ENCODE peak calls at places on chromosomes 1 and 21, in eight cellular contexts. I, G, S, A, Y, B, W and K are unnamed samples.

GRCh38 chr1:173467426-173467825 is 9.7 kb upstream of the PRDX6 start:
- DNase-seq in I (no peak), G (no peak), S (no peak), A (peak; percentile 84), Y (no peak), B (no peak), W (no peak), K (no peak)

GRCh38 chr1:155052412-155053400 is 1.6 kb downstream of the ADAM15 start:
- DNase-seq in I (no peak), G (peak; percentile 31), S (peak; percentile 62), A (no peak), Y (no peak), B (peak; percentile 82), W (no peak), K (no peak)

GRCh38 chr1:30407030-30407861 is 316.1 kb downstream of the MATN1 start:
- DNase-seq in I (peak; percentile 65), G (no peak), S (peak; percentile 12), A (no peak), Y (peak; percentile 17), B (peak; percentile 4), W (peak; percentile 10), K (no peak)

GRCh38 chr1:162151900-162152829 is 82.7 kb downstream of the NOS1AP start:
- DNase-seq in I (no peak), G (peak; percentile 46), S (no peak), A (peak; percentile 64), Y (peak; percentile 62), B (no peak), W (peak; percentile 49), K (no peak)

GRCh38 chr1:112982853-112983539 is 27.0 kb upstream of the SLC16A1 start:
- DNase-seq in I (no peak), G (no peak), S (no peak), A (no peak), Y (no peak), B (peak; percentile 44), W (no peak), K (no peak)

GRCh38 chr1:41495171-41495948 is 10.9 kb upstream of the EDN2 start:
- DNase-seq in I (no peak), G (peak; percentile 61), S (peak; percentile 61), A (peak; percentile 21), Y (no peak), B (no peak), W (no peak), K (no peak)

GRCh38 chr1:39106949-39107740 is 81.0 kb downstream of the NDUFS5 start:
- DNase-seq in I (no peak), G (no peak), S (no peak), A (no peak), Y (no peak), B (no peak), W (no peak), K (no peak)

GRCh38 chr1:230114245-230114651 is 47.2 kb downstream of the GALNT2 start:
- DNase-seq in I (peak; percentile 67), G (no peak), S (no peak), A (peak; percentile 86), Y (no peak), B (no peak), W (no peak), K (no peak)

GRCh38 chr21:44011774-44012473 is at the start of gene TRAPPC10:
- DNase-seq in I (peak; percentile 95), G (peak; percentile 86), S (peak; percentile 75), A (peak; percentile 80), Y (peak; percentile 87), B (peak; percentile 90), W (peak; percentile 70), K (peak; percentile 80)

GRCh38 chr1:18540136-18540765 is 59.5 kb downstream of the KLHDC7A start:
- DNase-seq in I (peak; percentile 59), G (no peak), S (no peak), A (no peak), Y (peak; percentile 2), B (no peak), W (no peak), K (no peak)

GRCh38 chr1:14742181-14742980 is 143.9 kb downstream of the KAZN start:
- DNase-seq in I (no peak), G (no peak), S (no peak), A (peak; percentile 98), Y (no peak), B (no peak), W (no peak), K (no peak)

GRCh38 chr1:156063997-156064285 is 3.0 kb downstream of the RAB25 start:
- DNase-seq in I (no peak), G (no peak), S (no peak), A (peak; percentile 43), Y (no peak), B (no peak), W (no peak), K (no peak)

GRCh38 chr1:65420590-65421340 is at the start of the genes LEPR and LEPROT:
- DNase-seq in I (no peak), G (no peak), S (no peak), A (peak; percentile 38), Y (no peak), B (no peak), W (peak; percentile 26), K (peak; percentile 80)

GRCh38 chr1:65418522-65419185 is 1.8 kb upstream of the LEPR start:
- DNase-seq in I (no peak), G (no peak), S (no peak), A (peak; percentile 28), Y (no peak), B (no peak), W (no peak), K (no peak)

GRCh38 chr1:65417729-65418128 is 2.7 kb upstream of the LEPR start:
- DNase-seq in I (no peak), G (no peak), S (no peak), A (no peak), Y (no peak), B (no peak), W (peak; percentile 59), K (no peak)

GRCh38 chr1:65421341-65422174 is 1.1 kb downstream of the LEPR start:
- DNase-seq in I (no peak), G (no peak), S (no peak), A (peak; percentile 23), Y (no peak), B (no peak), W (no peak), K (no peak)

GRCh38 chr1:65419681-65420589 is 533 bp upstream of the LEPR start:
- DNase-seq in I (peak; percentile 100), G (peak; percentile 99), S (peak; percentile 99), A (peak; percentile 97), Y (peak; percentile 99), B (peak; percentile 99), W (peak; percentile 97), K (peak; percentile 84)
- TF ChIP-seq POLR2A in I (no peak), G (peak; percentile 48), S (peak; percentile 41), A (no peak), Y (no peak), B (peak; percentile 38), W (no peak), K (no peak)

DNA sequence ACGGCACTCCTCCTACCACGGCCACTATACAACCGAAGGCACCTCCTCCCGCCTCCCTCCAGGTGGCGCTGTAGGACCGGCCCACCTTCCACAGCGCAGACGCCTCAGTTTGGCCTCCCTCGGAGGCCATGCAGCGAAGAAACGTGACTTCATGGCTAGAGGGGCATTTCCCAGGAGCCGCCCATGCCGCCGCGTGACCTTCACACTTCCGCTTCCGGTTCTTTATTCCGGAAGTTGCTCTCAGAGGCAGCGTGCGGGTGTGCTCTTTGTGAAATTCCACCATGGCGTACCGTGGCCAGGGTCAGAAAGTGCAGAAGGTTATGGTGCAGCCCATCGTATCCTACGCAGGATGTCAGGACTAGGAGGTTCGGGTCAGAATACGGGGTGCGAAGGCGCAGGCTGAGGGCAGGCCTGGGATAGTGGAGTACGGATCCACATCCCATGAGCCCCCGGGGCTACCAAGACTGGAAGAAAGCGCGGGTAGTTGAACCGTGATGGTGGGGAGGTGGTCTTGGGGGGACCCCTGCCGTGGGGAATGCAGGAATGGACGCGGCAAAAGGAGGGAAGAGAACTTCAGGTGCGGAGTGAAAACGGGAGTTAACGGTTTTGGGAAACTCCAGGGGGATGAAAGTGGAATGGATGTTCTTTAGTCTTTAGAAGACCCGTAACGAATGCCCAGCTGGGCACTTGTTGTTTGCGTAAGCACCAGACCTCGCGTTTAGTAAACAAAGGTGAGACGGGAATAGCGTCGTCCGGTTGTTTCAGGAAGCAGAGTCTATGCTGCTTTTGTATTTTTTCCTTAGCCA is at the start of gene SNRPE:
- DNase-seq in I (peak; percentile 99), G (peak; percentile 96), S (peak; percentile 96), A (peak; percentile 98), Y (peak; percentile 95), B (peak; percentile 96), W (peak; percentile 96), K (peak; percentile 89)
- TF ChIP-seq POLR2A in I (no peak), G (peak; percentile 79), S (peak; percentile 66), A (peak; percentile 84), Y (no peak), B (peak; percentile 27), W (peak; percentile 77), K (peak; percentile 95)

DNA sequence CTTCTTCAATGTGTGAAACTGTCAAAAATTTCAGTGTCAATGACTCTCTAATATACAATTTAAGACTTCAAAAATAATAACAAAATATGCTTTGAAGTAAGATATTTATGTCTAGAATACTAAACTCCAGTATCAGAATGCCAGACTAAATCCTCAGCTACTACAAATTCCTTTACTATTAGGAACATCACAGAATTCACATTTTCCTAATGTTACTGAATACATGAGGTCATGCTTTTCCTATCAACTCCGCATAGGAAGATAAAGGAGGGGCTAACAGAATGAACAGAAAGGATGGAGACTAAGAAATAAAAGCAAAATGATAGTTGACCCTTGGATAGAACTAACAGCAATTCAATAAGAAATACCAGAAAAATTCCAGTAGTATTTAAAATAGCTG is 292.7 kb downstream of the SDCCAG8 start:
- DNase-seq in I (no peak), G (no peak), S (no peak), A (no peak), Y (no peak), B (no peak), W (no peak), K (no peak)
- TF ChIP-seq POLR2A in I (no peak), G (no peak), S (no peak), A (no peak), Y (no peak), B (no peak), W (no peak), K (no peak)

GRCh38 chr1:225653463-225654276 is 747 bp upstream of the ENAH start:
- DNase-seq in I (peak; percentile 95), G (peak; percentile 77), S (peak; percentile 88), A (peak; percentile 73), Y (peak; percentile 64), B (peak; percentile 73), W (peak; percentile 76), K (no peak)
- TF ChIP-seq POLR2A in I (no peak), G (peak; percentile 90), S (peak; percentile 52), A (peak; percentile 78), Y (no peak), B (peak; percentile 15), W (peak; percentile 54), K (no peak)